ENCODE peak calls at places on chromosomes 4 and X, in ten cellular contexts. D is H54; R is body of pancreas; V is NCI-H82; P is AG08396; H is H7; A is NCI-H2029; M is activated CD4-positive, alpha-beta memory T cell treated with anti-CD3 and anti-CD28 coated beads for 36 hours; Z is nephron progenitor cell; T is memory B cell. W is an unnamed sample.

GRCh38 chrX:111445485-111445884 is 33.5 kb upstream of the DCX start:
- DNase-seq in D (no peak), R (no peak), V (peak; percentile 71), P (peak; percentile 11), H (peak; percentile 4), A (peak; percentile 1), M (no peak), Z (peak; percentile 21), T (no peak), W (peak; percentile 80)

GRCh38 chr4:162163892-162164759 is at the start of gene FSTL5:
- DNase-seq in D (peak; percentile 21), R (peak; percentile 85), V (peak; percentile 95), P (peak; percentile 0), H (peak; percentile 76), A (peak; percentile 60), M (peak; percentile 57), Z (peak; percentile 95), T (no peak), W (peak; percentile 95)

GRCh38 chr4:18390655-18391369 is 369.3 kb upstream of the LCORL start:
- DNase-seq in D (no peak), R (no peak), V (no peak), P (peak; percentile 3), H (no peak), A (no peak), M (no peak), Z (no peak), T (no peak), W (no peak)

GRCh38 chrX:8504451-8504850 is 39.8 kb downstream of the VCX3B start:
- DNase-seq in D (no peak), R (no peak), V (no peak), P (no peak), H (no peak), A (no peak), M (no peak), Z (no peak), T (no peak), W (no peak)

GRCh38 chr4:67746797-67747495 is 7.2 kb downstream of the GNRHR start:
- DNase-seq in D (no peak), R (no peak), V (peak; percentile 49), P (no peak), H (no peak), A (no peak), M (no peak), Z (no peak), T (no peak), W (peak; percentile 28)

GRCh38 chrX:79704325-79704724 is 310.2 kb upstream of the TBX22 start:
- DNase-seq in D (no peak), R (no peak), V (no peak), P (no peak), H (no peak), A (no peak), M (no peak), Z (no peak), T (no peak), W (no peak)

GRCh38 chr4:103105558-103106356 is 6.1 kb upstream of the BDH2 start:
- DNase-seq in D (no peak), R (no peak), V (no peak), P (no peak), H (no peak), A (no peak), M (no peak), Z (no peak), T (no peak), W (no peak)

GRCh38 chr4:108337923-108338322 is 169.2 kb upstream of the LEF1 start:
- DNase-seq in D (no peak), R (no peak), V (peak; percentile 1), P (no peak), H (no peak), A (no peak), M (no peak), Z (no peak), T (no peak), W (no peak)

GRCh38 chr4:41443340-41444079 is 94.4 kb upstream of the LIMCH1 start:
- DNase-seq in D (no peak), R (no peak), V (no peak), P (no peak), H (no peak), A (no peak), M (no peak), Z (no peak), T (no peak), W (no peak)

GRCh38 chrX:21740329-21741274 is 17.3 kb downstream of the SMPX start:
- DNase-seq in D (no peak), R (peak; percentile 19), V (peak; percentile 61), P (no peak), H (no peak), A (no peak), M (no peak), Z (no peak), T (no peak), W (peak; percentile 2)

GRCh38 chr4:167031534-167032156 is 202.6 kb downstream of the SPOCK3 start:
- DNase-seq in D (no peak), R (no peak), V (no peak), P (no peak), H (no peak), A (no peak), M (no peak), Z (no peak), T (no peak), W (no peak)

GRCh38 chr4:113077611-113078010 is 28.2 kb downstream of the ANK2 start:
- DNase-seq in D (no peak), R (no peak), V (peak; percentile 91), P (no peak), H (no peak), A (no peak), M (no peak), Z (no peak), T (no peak), W (peak; percentile 79)

GRCh38 chr4:2135083-2135482 is 76.0 kb downstream of the NAT8L start:
- DNase-seq in D (no peak), R (peak; percentile 12), V (no peak), P (peak; percentile 33), H (no peak), A (peak; percentile 62), M (peak; percentile 34), Z (no peak), T (no peak), W (no peak)

GRCh38 chr4:175422331-175422730 is 389.7 kb downstream of the GPM6A start:
- DNase-seq in D (no peak), R (no peak), V (no peak), P (peak; percentile 35), H (no peak), A (no peak), M (no peak), Z (no peak), T (no peak), W (no peak)

GRCh38 chr4:1510931-1511330 is 104.7 kb upstream of the NKX1-1 start:
- DNase-seq in D (no peak), R (no peak), V (no peak), P (no peak), H (no peak), A (no peak), M (no peak), Z (no peak), T (no peak), W (no peak)

GRCh38 chrX:125293792-125294780 is 25.6 kb upstream of the TEX13C start:
- DNase-seq in D (no peak), R (no peak), V (no peak), P (no peak), H (no peak), A (no peak), M (no peak), Z (no peak), T (no peak), W (no peak)

GRCh38 chr4:37243061-37243460 is 1.5 kb upstream of the NWD2 start:
- DNase-seq in D (no peak), R (no peak), V (no peak), P (no peak), H (peak; percentile 57), A (no peak), M (no peak), Z (peak; percentile 7), T (no peak), W (peak; percentile 49)

GRCh38 chr4:63459329-63459728 is 949.9 kb downstream of the TECRL start:
- DNase-seq in D (no peak), R (no peak), V (no peak), P (no peak), H (no peak), A (no peak), M (no peak), Z (no peak), T (no peak), W (no peak)

GRCh38 chr4:184347251-184348239 is 126.8 kb downstream of the IRF2 start:
- DNase-seq in D (no peak), R (peak; percentile 85), V (no peak), P (no peak), H (peak; percentile 89), A (no peak), M (no peak), Z (peak; percentile 36), T (peak; percentile 35), W (peak; percentile 89)

GRCh38 chrX:82757614-82758013 is 750.5 kb upstream of the POU3F4 start:
- DNase-seq in D (no peak), R (no peak), V (no peak), P (no peak), H (no peak), A (no peak), M (no peak), Z (no peak), T (no peak), W (no peak)

GRCh38 chr4:43048570-43048969 is 156.1 kb downstream of the GRXCR1 start:
- DNase-seq in D (no peak), R (no peak), V (peak; percentile 13), P (peak; percentile 2), H (peak; percentile 12), A (no peak), M (no peak), Z (no peak), T (no peak), W (no peak)

GRCh38 chr4:168877407-168877778 is 132.7 kb downstream of the CBR4 start:
- DNase-seq in D (no peak), R (no peak), V (no peak), P (no peak), H (no peak), A (no peak), M (no peak), Z (no peak), T (no peak), W (no peak)

GRCh38 chrX:80765226-80765625 is 44.5 kb downstream of the BRWD3 start:
- DNase-seq in D (peak; percentile 2), R (no peak), V (no peak), P (peak; percentile 7), H (no peak), A (no peak), M (no peak), Z (no peak), T (no peak), W (no peak)

GRCh38 chrX:43813898-43814297 is 68.4 kb downstream of the MAOB start:
- DNase-seq in D (no peak), R (no peak), V (peak; percentile 29), P (no peak), H (peak; percentile 21), A (no peak), M (peak; percentile 24), Z (peak; percentile 12), T (no peak), W (peak; percentile 59)

GRCh38 chr4:109921384-109921808 is 8.7 kb downstream of the EGF start:
- DNase-seq in D (peak; percentile 10), R (peak; percentile 41), V (peak; percentile 29), P (peak; percentile 20), H (peak; percentile 35), A (no peak), M (no peak), Z (no peak), T (no peak), W (peak; percentile 90)

GRCh38 chr4:110799171-110799570 is 176.3 kb upstream of the PITX2 start:
- DNase-seq in D (no peak), R (no peak), V (no peak), P (no peak), H (no peak), A (no peak), M (no peak), Z (no peak), T (no peak), W (no peak)

GRCh38 chrX:148958896-148959295 is 458.5 kb downstream of the AFF2 start:
- DNase-seq in D (no peak), R (no peak), V (no peak), P (no peak), H (no peak), A (no peak), M (no peak), Z (no peak), T (no peak), W (no peak)

GRCh38 chr4:138770818-138771217 is 244.8 kb upstream of the NOCT start:
- DNase-seq in D (no peak), R (no peak), V (peak; percentile 61), P (no peak), H (no peak), A (no peak), M (no peak), Z (no peak), T (no peak), W (no peak)